ENCODE peak calls at places on chromosomes 13 and 19, in nine cellular contexts. F is SIG-M5, A is T1000, N is AG04450, S is memory B cell, E is AG09319, U is uterus, B is foreskin fibroblast, C is NCI-H524. O is an unnamed sample.

GRCh38 chr19:1691589-1692290 is 39.3 kb upstream of the TCF3 start:
- DNase-seq in A (no peak), B (no peak), U (no peak), C (no peak), S (no peak), F (no peak), N (no peak), E (no peak), O (no peak)

GRCh38 chr19:2678043-2678671 is 24.3 kb downstream of the GNG7 start:
- DNase-seq in N (no peak), E (no peak), B (no peak), A (no peak), U (no peak), S (peak; percentile 49), C (no peak), F (no peak), O (no peak)

GRCh38 chr13:24276310-24276709 is 33.1 kb upstream of the C1QTNF9 start:
- DNase-seq in C (no peak), F (no peak), U (no peak), N (no peak), A (no peak), E (no peak), B (no peak), S (no peak), O (no peak)

GRCh38 chr13:24161010-24161775 is 673 bp downstream of the SPATA13 start:
- DNase-seq in A (no peak), N (no peak), B (peak; percentile 59), F (no peak), S (peak; percentile 50), U (no peak), C (peak; percentile 77), E (no peak), O (no peak)

GRCh38 chr13:31631071-31631470 is 108.3 kb upstream of the RXFP2 start:
- DNase-seq in N (no peak), E (no peak), F (no peak), S (no peak), A (no peak), B (peak; percentile 39), U (no peak), C (no peak), O (no peak)

GRCh38 chr13:67143544-67144115 is 86.5 kb downstream of the PCDH9 start:
- DNase-seq in E (no peak), U (no peak), S (no peak), A (no peak), N (no peak), C (no peak), B (no peak), F (no peak), O (no peak)

GRCh38 chr19:30402790-30403189 is 30.6 kb downstream of the ZNF536 start:
- DNase-seq in N (no peak), E (no peak), C (no peak), U (no peak), A (no peak), F (no peak), B (no peak), S (no peak), O (no peak)

GRCh38 chr19:16509141-16510061 is 13.2 kb downstream of the C19orf44 start:
- DNase-seq in C (no peak), F (no peak), U (no peak), A (no peak), S (no peak), N (peak; percentile 20), E (no peak), B (peak; percentile 67), O (no peak)

GRCh38 chr19:11137542-11138384 is 17.8 kb downstream of the SPC24 start:
- DNase-seq in S (no peak), A (peak; percentile 83), N (peak; percentile 69), F (no peak), C (peak; percentile 87), U (peak; percentile 91), E (peak; percentile 87), B (peak; percentile 98), O (peak; percentile 90)

GRCh38 chr13:100514788-100515409 is 73.7 kb downstream of the GGACT start:
- DNase-seq in N (peak; percentile 42), S (peak; percentile 61), U (peak; percentile 82), F (no peak), C (peak; percentile 73), E (peak; percentile 44), A (peak; percentile 9), B (peak; percentile 92), O (peak; percentile 44)

GRCh38 chr13:71517004-71517403 is 350.0 kb downstream of the DACH1 start:
- DNase-seq in C (no peak), U (no peak), B (peak; percentile 35), E (no peak), F (no peak), S (no peak), A (no peak), N (no peak), O (no peak)

GRCh38 chr13:73171926-73172325 is 113.1 kb downstream of the KLF5 start:
- DNase-seq in B (no peak), A (no peak), C (no peak), U (no peak), N (no peak), F (no peak), S (no peak), E (no peak), O (no peak)

GRCh38 chr13:79126706-79127105 is 279.3 kb downstream of the RBM26 start:
- DNase-seq in F (no peak), U (no peak), E (no peak), N (no peak), C (no peak), B (no peak), A (no peak), S (no peak), O (no peak)

GRCh38 chr19:42421101-42421500 is 6.1 kb downstream of the LIPE start:
- DNase-seq in N (no peak), S (no peak), A (no peak), B (no peak), U (no peak), F (no peak), C (no peak), E (no peak), O (no peak)

GRCh38 chr13:30401347-30401746 is 20.9 kb upstream of the UBE2L5 start:
- DNase-seq in C (no peak), B (no peak), N (no peak), S (no peak), U (no peak), F (no peak), E (no peak), A (no peak), O (no peak)

GRCh38 chr19:33771308-33772101 is 25.2 kb upstream of the KCTD15 start:
- DNase-seq in F (no peak), S (peak; percentile 57), B (peak; percentile 82), N (peak; percentile 18), E (peak; percentile 22), U (peak; percentile 29), A (no peak), C (peak; percentile 83), O (no peak)

GRCh38 chr13:26050568-26051230 is 1.1 kb downstream of the SHISA2 start:
- DNase-seq in C (peak; percentile 96), S (no peak), E (no peak), U (no peak), A (no peak), F (no peak), N (no peak), B (peak; percentile 23), O (no peak)

GRCh38 chr19:34310494-34310981 is 54.5 kb upstream of the GPI start:
- DNase-seq in C (peak; percentile 16), S (peak; percentile 16), U (no peak), B (no peak), E (no peak), N (no peak), F (no peak), A (no peak), O (no peak)

O was measured in GM04504.